ENCODE peak calls at places on chromosome 22, in four cellular contexts. X is cerebellar cortex; V is kidney; O is activated naive CD4-positive, alpha-beta T cell treated with Interleukin-2 at 50 U/mL for 16 hours. Z is an unnamed sample.
A peak's percentile ranks its signal among the peaks of the same experiment; 100 is the strongest.

GRCh38 chr22:44530569-44530968 is 32.5 kb upstream of the RTL6 start:
- DNase-seq in X (no peak), O (no peak), V (no peak), Z (no peak)

GRCh38 chr22:20951151-20951931 is 15.7 kb upstream of the AIFM3 start:
- DNase-seq in V (no peak), O (no peak), X (no peak), Z (no peak)

GRCh38 chr22:37021710-37022482 is 2.4 kb downstream of the MPST start:
- DNase-seq in V (peak; percentile 59), O (peak; percentile 59), X (peak; percentile 23), Z (peak; percentile 95)

GRCh38 chr22:17629646-17630045 is 1.1 kb upstream of the ATP6V1E1 start:
- DNase-seq in V (peak; percentile 21), X (no peak), O (no peak), Z (no peak)

GRCh38 chr22:43919106-43919965 is 4.3 kb upstream of the PNPLA3 start:
- DNase-seq in V (no peak), O (no peak), X (no peak), Z (peak; percentile 96)

GRCh38 chr22:24140357-24140756 is 40.9 kb upstream of the SUSD2 start:
- DNase-seq in X (no peak), O (no peak), V (no peak), Z (peak; percentile 31)

GRCh38 chr22:27642104-27642800 is 159.3 kb downstream of the MN1 start:
- DNase-seq in X (no peak), V (no peak), O (no peak), Z (no peak)

GRCh38 chr22:27472975-27473374 is 328.6 kb downstream of the MN1 start:
- DNase-seq in O (no peak), X (no peak), V (no peak), Z (no peak)

GRCh38 chr22:19514831-19515565 is 9.2 kb downstream of the CLDN5 start:
- DNase-seq in O (no peak), V (no peak), X (no peak), Z (peak; percentile 86)

GRCh38 chr22:44333847-44334635 is 21.3 kb upstream of the SHISAL1 start:
- DNase-seq in X (no peak), O (no peak), V (no peak), Z (peak; percentile 71)

GRCh38 chr22:38773363-38773946 is 17.7 kb upstream of the SUN2 start:
- DNase-seq in V (no peak), X (no peak), O (no peak), Z (no peak)

GRCh38 chr22:36453266-36453607 is 28.2 kb downstream of the TXN2 start:
- DNase-seq in V (no peak), X (no peak), O (no peak), Z (no peak)

Z was measured in osteoblast.